ENCODE peak calls at places on chromosomes 2 and 18, in eight cellular contexts. C, Q, K, O, F, H, M and T are unnamed samples.
A peak's percentile ranks its signal among the peaks of the same experiment; 100 is the strongest.

GRCh38 chr2:60552096-60552850 is 1.2 kb downstream of the BCL11A start:
- DNase-seq in Q (no peak), K (no peak), F (peak; percentile 22), O (peak; percentile 54), H (no peak), M (no peak), C (no peak), T (no peak)

GRCh38 chr2:219570924-219571310 is 422 bp downstream of the OBSL1 start:
- DNase-seq in C (no peak), K (no peak), O (peak; percentile 59), Q (no peak), M (no peak), H (no peak), F (peak; percentile 42), T (peak; percentile 25)

GRCh38 chr18:3605562-3606443 is 155.8 kb downstream of the TGIF1 start:
- DNase-seq in O (peak; percentile 61), M (no peak), C (no peak), H (no peak), Q (peak; percentile 38), F (peak; percentile 66), K (no peak), T (no peak)

GRCh38 chr18:74373428-74373827 is 57.8 kb downstream of the C18orf63 start:
- DNase-seq in O (no peak), F (no peak), Q (no peak), K (no peak), H (no peak), M (no peak), C (no peak), T (no peak)

GRCh38 chr2:170715062-170715931 is at the start of gene SP5:
- DNase-seq in F (peak; percentile 51), M (no peak), O (peak; percentile 58), Q (peak; percentile 78), K (peak; percentile 30), C (no peak), H (peak; percentile 56), T (peak; percentile 55)

GRCh38 chr18:46437019-46437418 is 220.0 kb downstream of the LOXHD1 start:
- DNase-seq in F (no peak), Q (no peak), C (no peak), K (no peak), H (no peak), M (no peak), O (no peak), T (no peak)

GRCh38 chr2:224712346-224712745 is 3.8 kb downstream of the CCDC195 start:
- DNase-seq in O (peak; percentile 40), H (no peak), C (no peak), F (peak; percentile 62), Q (no peak), K (no peak), M (no peak), T (no peak)

GRCh38 chr18:61435064-61435652 is 101.9 kb downstream of the CDH20 start:
- DNase-seq in C (no peak), K (no peak), H (no peak), O (peak; percentile 35), Q (no peak), M (no peak), F (peak; percentile 21), T (peak; percentile 23)

GRCh38 chr2:101741775-101742520 is 44.4 kb downstream of the MAP4K4 start:
- DNase-seq in C (no peak), M (no peak), Q (no peak), O (no peak), F (no peak), K (no peak), H (no peak), T (peak; percentile 24)

DNA sequence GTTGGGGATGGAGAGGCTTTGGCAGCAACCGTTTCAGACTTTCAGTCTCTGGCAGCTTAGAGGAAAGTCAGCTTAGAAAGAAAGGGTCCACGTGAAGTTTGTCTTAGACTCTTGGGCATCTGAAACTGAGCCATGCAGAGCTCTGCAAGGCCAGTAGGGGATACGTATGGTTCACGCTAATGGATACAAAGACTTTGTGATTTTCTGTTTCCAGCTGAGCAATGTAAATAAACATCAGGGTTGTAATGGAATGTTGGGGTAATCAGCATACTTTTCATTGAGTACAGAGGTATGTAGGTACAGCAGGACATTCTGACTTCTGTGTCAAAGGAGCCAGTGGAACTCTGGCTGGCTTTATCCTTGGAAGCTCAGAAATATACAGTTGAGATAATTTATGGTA is 31.0 kb downstream of the RALB start:
- DNase-seq in F (no peak), K (no peak), M (no peak), O (no peak), C (no peak), Q (no peak), H (no peak), T (no peak)
- TF ChIP-seq CTCF in F (peak; percentile 24), K (no peak), M (no peak), O (peak; percentile 4), C (peak; percentile 32), Q (no peak), H (no peak), T (no peak)

GRCh38 chr18:79379251-79379905 is 16.4 kb upstream of the NFATC1 start:
- DNase-seq in M (no peak), K (no peak), C (no peak), O (no peak), F (no peak), H (no peak), Q (no peak), T (no peak)
- TF ChIP-seq CTCF in M (no peak), K (no peak), C (no peak), O (no peak), F (no peak), H (no peak), Q (peak; percentile 20), T (no peak)

GRCh38 chr18:32577561-32577960 is 106.9 kb upstream of the GAREM1 start:
- DNase-seq in O (no peak), K (no peak), C (no peak), F (no peak), Q (no peak), M (no peak), H (no peak), T (no peak)

DNA sequence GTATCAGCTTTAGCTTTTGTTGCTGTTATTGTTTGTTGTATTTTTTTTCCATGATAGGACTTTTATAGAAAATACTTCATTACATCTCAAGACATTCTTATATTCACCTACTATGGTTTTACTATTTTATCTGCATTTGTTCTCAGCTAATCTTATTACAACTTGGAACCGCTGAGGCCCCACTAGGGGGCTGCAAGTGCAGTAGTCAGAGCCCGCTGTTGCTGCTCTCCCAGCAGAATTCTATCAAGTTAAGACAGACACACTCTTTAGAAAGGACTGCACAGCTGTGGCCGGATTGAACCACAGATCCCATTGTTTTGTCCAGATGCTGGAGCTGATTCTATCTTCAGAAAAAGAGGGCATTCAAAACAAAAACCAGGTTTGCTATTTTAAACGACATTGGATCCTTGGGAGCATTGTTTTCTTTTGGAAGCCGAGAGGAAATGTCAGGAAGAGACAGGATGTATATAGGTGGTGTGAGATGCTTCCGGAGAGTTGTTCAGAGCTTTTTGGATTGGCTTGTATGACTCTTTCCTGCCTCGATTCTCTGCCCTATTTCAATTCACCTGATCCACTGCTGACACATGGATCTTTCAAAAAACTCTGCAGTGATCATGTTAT is 105.7 kb upstream of the GAREM1 start:
- DNase-seq in C (no peak), F (peak; percentile 39), M (no peak), K (no peak), Q (no peak), O (peak; percentile 1), H (no peak), T (peak; percentile 20)
- TF ChIP-seq CTCF in C (peak; percentile 8), F (peak; percentile 56), M (peak; percentile 16), K (peak; percentile 16), Q (no peak), O (no peak), H (no peak), T (peak; percentile 24)

GRCh38 chr2:65364054-65364651 is 68.2 kb downstream of the SPRED2 start:
- DNase-seq in K (no peak), Q (no peak), H (no peak), O (no peak), F (no peak), M (no peak), C (no peak), T (no peak)
- TF ChIP-seq CTCF in K (no peak), Q (no peak), H (no peak), O (no peak), F (no peak), M (no peak), C (no peak), T (no peak)